ENCODE peak calls at places on chromosome 17, in seven cellular contexts. W is tibial nerve, G is lower lobe of right lung, O is heart left ventricle, L is sigmoid colon, T is esophagus squamous epithelium, B is fibroblast of lung. N is an unnamed sample. For H3K4me1, the result is how much of the 10 kb centered on the place peaks cover.

GRCh38 chr17:17480593-17481148 is 3.9 kb downstream of the MED9 start:
- DNase-seq in O (no peak), G (no peak), W (no peak), B (no peak), T (no peak), L (no peak), N (no peak)

GRCh38 chr17:20944014-20944905 is 98.6 kb downstream of the USP22 start:
- DNase-seq in T (no peak), G (peak), W (no peak), L (no peak), B (no peak), O (no peak), N (peak)

GRCh38 chr17:68705331-68706166 is 104.4 kb upstream of the FAM20A start:
- DNase-seq in W (no peak), O (no peak), T (no peak), G (no peak), B (peak), L (no peak), N (no peak)

GRCh38 chr17:49359990-49360795 is 1.9 kb downstream of the ZNF652 start:
- DNase-seq in T (no peak), L (no peak), W (no peak), G (no peak), B (no peak), O (no peak), N (peak)

GRCh38 chr17:63039899-63040602 is 74.0 kb downstream of the TANC2 start:
- DNase-seq in L (no peak), W (no peak), B (peak), O (no peak), G (no peak), T (no peak), N (no peak)

GRCh38 chr17:49069585-49070273 is 62.8 kb upstream of the B4GALNT2 start:
- DNase-seq in T (no peak), B (peak), L (no peak), O (no peak), G (no peak), W (no peak), N (no peak)

GRCh38 chr17:68600881-68601564 is at the start of gene FAM20A:
- DNase-seq in W (no peak), G (peak), O (peak), L (no peak), T (no peak), B (no peak), N (peak)

GRCh38 chr17:79045001-79045729 is 21.2 kb downstream of the C1QTNF1 start:
- DNase-seq in B (no peak), L (peak), O (no peak), W (no peak), T (no peak), G (no peak), N (no peak)

GRCh38 chr17:39678340-39679116 is 9.3 kb downstream of the PGAP3 start:
- DNase-seq in T (no peak), W (no peak), O (no peak), L (no peak), G (no peak), B (no peak), N (no peak)

GRCh38 chr17:80086081-80086480 is 15.3 kb upstream of the GAA start:
- DNase-seq in B (no peak), O (no peak), G (no peak), L (no peak), T (no peak), W (no peak), N (no peak)

GRCh38 chr17:59839646-59840328 is 53.0 kb downstream of the TUBD1 start:
- DNase-seq in W (no peak), T (no peak), L (no peak), G (no peak), O (no peak), B (peak), N (no peak)

GRCh38 chr17:58032691-58033415 is 25.8 kb upstream of the SRSF1 start:
- DNase-seq in L (no peak), O (no peak), B (no peak), G (no peak), W (no peak), T (no peak), N (no peak)

GRCh38 chr17:20216853-20217252 is 207.7 kb downstream of the SPECC1 start:
- DNase-seq in L (no peak), G (no peak), O (no peak), B (no peak), W (no peak), T (no peak), N (no peak)

GRCh38 chr17:44281570-44281969 is 13.6 kb upstream of the SLC4A1 start:
- DNase-seq in O (no peak), W (no peak), G (no peak), T (no peak), L (no peak), B (no peak), N (no peak)

GRCh38 chr17:3796110-3796821 is 4.7 kb downstream of the ITGAE start:
- DNase-seq in B (peak), O (no peak), W (no peak), T (no peak), G (no peak), L (no peak), N (no peak)

GRCh38 chr17:7712111-7712771 is 5.3 kb upstream of the DNAH2 start:
- DNase-seq in W (no peak), T (no peak), G (no peak), O (no peak), L (no peak), B (no peak), N (no peak)

GRCh38 chr17:30345527-30346075 is 11.7 kb upstream of the TMIGD1 start:
- DNase-seq in W (no peak), G (no peak), T (no peak), L (no peak), O (no peak), B (no peak), N (no peak)

GRCh38 chr17:70327279-70327678 is 157.9 kb downstream of the KCNJ2 start:
- DNase-seq in G (no peak), T (no peak), L (no peak), B (no peak), O (no peak), W (no peak), N (no peak)

GRCh38 chr17:44389723-44390202 is 314 bp upstream of the ITGA2B start:
- DNase-seq in L (no peak), B (no peak), T (no peak), W (no peak), O (no peak), G (no peak), N (peak)

GRCh38 chr17:60743812-60744211 is 66.2 kb downstream of the BCAS3 start:
- DNase-seq in T (no peak), W (no peak), B (peak), L (no peak), O (no peak), G (no peak), N (no peak)

GRCh38 chr17:47692895-47693666 is 880 bp upstream of the TBKBP1 start:
- DNase-seq in L (no peak), B (no peak), G (no peak), W (no peak), O (no peak), T (no peak), N (no peak)

GRCh38 chr17:4584125-4584834 is at the start of gene SMTNL2:
- DNase-seq in O (peak), T (no peak), B (no peak), G (no peak), L (peak), W (no peak), N (peak)

GRCh38 chr17:79831367-79832210 is 7.7 kb downstream of the CBX4 start:
- DNase-seq in B (no peak), O (peak), G (peak), L (peak), T (no peak), W (peak), N (peak)

GRCh38 chr17:47170710-47171109 is 18.4 kb downstream of the CDC27 start:
- DNase-seq in T (no peak), G (no peak), W (no peak), O (no peak), B (no peak), L (no peak), N (no peak)

DNA sequence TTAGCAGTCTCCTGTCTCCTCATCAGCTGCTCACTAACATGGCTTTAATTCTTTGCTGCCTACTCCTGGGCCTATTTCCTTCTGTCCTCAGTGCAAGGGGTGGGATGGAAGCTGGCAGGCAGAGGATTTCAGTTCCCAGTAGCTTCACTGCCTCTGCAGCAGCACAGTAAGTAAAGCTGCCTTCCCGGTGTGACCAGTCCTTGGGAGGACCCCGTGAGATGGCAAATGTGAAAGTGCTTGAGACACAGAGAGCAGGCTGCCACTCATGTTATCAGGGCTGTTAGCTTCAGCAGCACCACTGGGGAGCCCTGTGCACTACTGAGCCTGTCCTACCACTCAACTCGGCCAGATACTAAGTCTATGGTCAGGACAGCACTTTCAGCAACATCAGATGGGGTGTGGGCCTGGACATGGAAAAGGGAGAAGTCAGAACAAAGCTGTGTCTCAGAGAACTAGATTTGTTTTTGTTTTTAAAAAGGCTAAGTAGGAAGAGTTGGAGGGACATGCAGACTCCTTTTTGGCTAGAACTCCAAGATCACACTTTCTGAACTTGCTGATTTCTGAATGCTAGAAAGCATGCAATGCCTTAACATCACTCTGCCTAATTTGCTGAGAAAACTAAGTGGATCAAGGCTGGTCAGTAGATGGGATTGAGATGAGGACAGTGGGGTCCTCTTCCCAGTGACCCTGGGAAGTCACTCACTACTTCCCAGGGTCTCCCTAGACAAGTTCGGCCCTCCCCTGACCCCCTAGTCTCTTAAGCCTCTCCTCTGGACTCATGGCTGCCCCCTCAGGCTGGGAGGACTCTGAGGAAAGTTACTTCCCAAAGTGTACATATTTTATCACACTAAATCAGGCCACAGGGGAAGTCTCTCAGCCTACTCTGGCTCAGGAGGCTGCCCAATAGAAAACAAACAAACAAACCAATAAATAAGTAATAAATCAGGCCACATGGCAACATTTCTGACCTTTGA is 1.1 kb downstream of the ACSF2 start:
- DNase-seq in G (no peak), T (no peak), B (peak), O (peak), W (no peak), L (peak), N (peak)
- TF ChIP-seq CTCF in G (no peak), T (no peak), B (peak), O (peak), W (peak), L (no peak), N (peak)

GRCh38 chr17:28843810-28844137 is 1.2 kb upstream of the FAM222B start:
- DNase-seq in B (no peak), W (no peak), T (no peak), G (no peak), O (no peak), L (peak), N (no peak)
- H3K4me1 ChIP-seq in B (under half), W (under half), T (under half), G (under half), O (under half), L (under half), N (under half)

GRCh38 chr17:32264140-32264799 is 1.4 kb upstream of the RHBDL3 start:
- DNase-seq in L (no peak), G (peak), O (no peak), B (no peak), W (no peak), T (no peak), N (no peak)
- TF ChIP-seq CTCF in L (no peak), G (no peak), O (no peak), B (no peak), W (peak), T (no peak), N (peak)

DNA sequence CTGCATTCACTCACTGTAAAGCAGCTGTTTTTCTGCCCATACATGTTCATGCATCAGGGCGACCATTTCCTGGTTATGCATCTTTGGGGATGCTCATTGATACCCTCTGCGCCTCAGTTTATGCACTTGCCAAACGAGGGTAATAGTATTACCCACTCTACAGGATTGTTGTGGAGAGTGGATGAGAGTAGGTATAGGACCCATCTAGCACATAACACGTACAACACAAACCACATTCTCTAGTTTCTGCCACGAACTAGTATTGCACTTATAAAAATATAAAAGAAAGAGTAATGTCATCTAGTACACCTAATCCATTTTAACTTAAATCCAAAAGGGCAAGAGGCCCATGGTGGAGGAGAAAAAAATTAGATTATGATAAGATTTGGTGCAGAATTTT is 231.7 kb downstream of the SLC39A11 start:
- DNase-seq in B (no peak), O (no peak), W (no peak), L (no peak), T (no peak), G (no peak), N (no peak)
- H3K4me1 ChIP-seq in B (under half), O (under half), W (under half), L (under half), T (under half), G (under half), N (under half)

GRCh38 chr17:36837616-36838272 is 99.5 kb upstream of the LHX1 start:
- DNase-seq in B (no peak), O (no peak), G (no peak), W (no peak), L (no peak), T (no peak), N (no peak)
- TF ChIP-seq CTCF in B (no peak), O (no peak), G (no peak), W (no peak), L (no peak), T (no peak), N (no peak)

DNA sequence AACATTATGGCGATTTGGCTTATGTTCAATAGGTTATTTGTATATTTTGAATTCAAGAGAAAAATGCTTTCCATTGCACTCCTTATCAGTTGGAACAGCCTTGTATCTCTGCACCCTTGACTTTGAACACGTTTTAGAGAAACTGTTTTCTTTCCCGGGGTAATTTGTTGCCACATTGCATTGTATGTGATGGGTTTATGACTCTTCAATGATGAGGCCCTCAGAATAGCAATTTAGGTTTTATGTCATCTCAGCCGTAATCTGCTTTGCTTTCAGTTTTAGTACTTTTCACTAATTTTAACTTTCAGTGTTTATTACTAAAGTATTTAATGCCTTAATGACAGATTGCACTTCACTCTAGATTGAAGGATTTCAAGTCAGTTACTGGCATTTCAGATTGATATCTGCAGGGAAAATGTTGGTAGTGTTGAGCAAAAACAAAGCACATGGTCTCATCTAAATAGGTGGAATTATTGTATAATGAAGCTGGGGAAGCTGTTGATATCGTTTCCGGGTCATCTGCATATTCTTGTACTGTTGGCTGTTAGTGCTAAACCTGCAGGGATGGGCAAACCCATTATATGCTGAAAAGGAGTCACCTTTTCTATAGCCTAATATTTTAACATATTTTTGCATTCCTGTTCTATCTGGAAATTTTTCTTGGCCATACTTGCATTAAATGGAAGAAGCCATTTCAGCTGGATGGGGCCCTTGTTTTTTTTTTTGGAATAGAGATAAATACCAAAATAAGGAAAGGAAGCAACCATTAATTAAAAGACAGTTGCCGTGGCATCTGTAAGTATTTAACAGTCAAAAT is 2.0 kb downstream of the LUC7L3 start:
- DNase-seq in B (no peak), O (no peak), G (no peak), W (no peak), L (no peak), T (no peak), N (no peak)
- H3K4me1 ChIP-seq in B (under half), O (half or more), G (half or more), W (under half), L (under half), T (under half), N (under half)

DNA sequence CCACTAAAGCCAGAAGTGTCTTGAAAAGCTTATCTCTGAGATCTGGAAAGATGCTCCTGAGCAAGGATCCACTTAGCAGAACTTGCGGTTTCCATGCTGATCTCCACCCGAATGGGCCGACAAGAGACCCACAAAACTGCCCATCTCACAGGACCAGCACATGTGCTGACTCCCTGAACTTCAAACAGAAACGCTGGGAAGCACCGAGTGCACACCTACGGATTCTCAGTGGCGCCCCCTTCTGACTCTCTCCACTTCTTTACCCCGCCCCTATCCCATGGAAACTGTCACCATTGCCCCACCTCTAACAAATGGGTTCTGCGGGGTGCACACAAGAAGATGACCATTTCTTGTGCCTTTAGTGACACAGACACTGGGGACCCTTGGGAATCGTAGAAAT is 21.4 kb downstream of the CDRT4 start:
- DNase-seq in B (no peak), T (no peak), G (no peak), L (peak), O (no peak), W (no peak), N (no peak)
- TF ChIP-seq CTCF in B (no peak), T (no peak), G (no peak), L (no peak), O (no peak), W (no peak), N (no peak)

GRCh38 chr17:76076100-76076764 is 1.7 kb downstream of the GALR2 start:
- DNase-seq in L (no peak), G (no peak), T (no peak), O (no peak), B (no peak), W (no peak), N (no peak)
- H3K4me1 ChIP-seq in L (under half), G (under half), T (under half), O (under half), B (under half), W (under half), N (under half)

N was measured in Caco-2.